ENCODE peak calls at places on chromosomes 4 and X, in ten cellular contexts. One of them, this sample, is unnamed. For H3K4me1, the result is how much of the 10 kb centered on the place peaks cover.

GRCh38 chrX:68647156-68647957 is at the start of gene STARD8:
- DNase-seq in sigmoid colon: no peak
- DNase-seq in thyroid gland: peak
- DNase-seq in SK-N-SH: peak
- DNase-seq in lower lobe of right lung: peak
- DNase-seq in upper lobe of right lung: peak
- DNase-seq in DND-41: no peak
- DNase-seq in naive thymus-derived CD4-positive, alpha-beta T cell: no peak
- DNase-seq in ovary: peak
- DNase-seq in right cardiac atrium: peak
- DNase-seq in this sample: peak

GRCh38 chr4:125266901-125267601 is 47.7 kb upstream of the FAT4 start:
- DNase-seq in thyroid gland: no peak
- DNase-seq in right cardiac atrium: no peak
- DNase-seq in upper lobe of right lung: no peak
- DNase-seq in naive thymus-derived CD4-positive, alpha-beta T cell: no peak
- DNase-seq in SK-N-SH: no peak
- DNase-seq in ovary: no peak
- DNase-seq in DND-41: no peak
- DNase-seq in sigmoid colon: no peak
- DNase-seq in lower lobe of right lung: no peak
- DNase-seq in this sample: no peak

GRCh38 chr4:24477919-24478318 is 106.4 kb downstream of the DHX15 start:
- DNase-seq in SK-N-SH: peak
- DNase-seq in ovary: peak
- DNase-seq in right cardiac atrium: peak
- DNase-seq in sigmoid colon: peak
- DNase-seq in DND-41: no peak
- DNase-seq in thyroid gland: peak
- DNase-seq in naive thymus-derived CD4-positive, alpha-beta T cell: no peak
- DNase-seq in lower lobe of right lung: no peak
- DNase-seq in upper lobe of right lung: no peak
- DNase-seq in this sample: no peak

GRCh38 chrX:45006002-45006800 is 133.2 kb downstream of the KDM6A start:
- DNase-seq in DND-41: no peak
- DNase-seq in SK-N-SH: no peak
- DNase-seq in upper lobe of right lung: no peak
- DNase-seq in right cardiac atrium: no peak
- DNase-seq in thyroid gland: no peak
- DNase-seq in ovary: no peak
- DNase-seq in lower lobe of right lung: no peak
- DNase-seq in naive thymus-derived CD4-positive, alpha-beta T cell: no peak
- DNase-seq in sigmoid colon: no peak
- DNase-seq in this sample: no peak

GRCh38 chrX:48854898-48855297 is 19.5 kb upstream of the PCSK1N start:
- DNase-seq in lower lobe of right lung: no peak
- DNase-seq in DND-41: peak
- DNase-seq in upper lobe of right lung: no peak
- DNase-seq in sigmoid colon: no peak
- DNase-seq in right cardiac atrium: no peak
- DNase-seq in thyroid gland: no peak
- DNase-seq in ovary: no peak
- DNase-seq in SK-N-SH: no peak
- DNase-seq in naive thymus-derived CD4-positive, alpha-beta T cell: no peak
- DNase-seq in this sample: no peak

GRCh38 chr4:149933883-149934282 is 118.2 kb upstream of the IQCM start:
- DNase-seq in naive thymus-derived CD4-positive, alpha-beta T cell: no peak
- DNase-seq in sigmoid colon: no peak
- DNase-seq in DND-41: no peak
- DNase-seq in thyroid gland: peak
- DNase-seq in right cardiac atrium: no peak
- DNase-seq in upper lobe of right lung: no peak
- DNase-seq in SK-N-SH: no peak
- DNase-seq in lower lobe of right lung: no peak
- DNase-seq in ovary: no peak
- DNase-seq in this sample: no peak

GRCh38 chrX:123481908-123482873 is 250.7 kb downstream of the THOC2 start:
- DNase-seq in naive thymus-derived CD4-positive, alpha-beta T cell: no peak
- DNase-seq in thyroid gland: no peak
- DNase-seq in upper lobe of right lung: no peak
- DNase-seq in right cardiac atrium: no peak
- DNase-seq in lower lobe of right lung: no peak
- DNase-seq in SK-N-SH: no peak
- DNase-seq in ovary: no peak
- DNase-seq in sigmoid colon: no peak
- DNase-seq in DND-41: no peak
- DNase-seq in this sample: peak

GRCh38 chrX:48689143-48689920 is 5.7 kb downstream of the WAS start:
- DNase-seq in ovary: no peak
- DNase-seq in DND-41: no peak
- DNase-seq in thyroid gland: no peak
- DNase-seq in SK-N-SH: no peak
- DNase-seq in right cardiac atrium: no peak
- DNase-seq in upper lobe of right lung: no peak
- DNase-seq in sigmoid colon: no peak
- DNase-seq in lower lobe of right lung: no peak
- DNase-seq in naive thymus-derived CD4-positive, alpha-beta T cell: no peak
- DNase-seq in this sample: no peak

GRCh38 chr4:71184195-71184781 is 154.5 kb upstream of the SLC4A4 start:
- DNase-seq in naive thymus-derived CD4-positive, alpha-beta T cell: no peak
- DNase-seq in SK-N-SH: peak
- DNase-seq in right cardiac atrium: peak
- DNase-seq in sigmoid colon: no peak
- DNase-seq in ovary: no peak
- DNase-seq in lower lobe of right lung: no peak
- DNase-seq in DND-41: peak
- DNase-seq in upper lobe of right lung: no peak
- DNase-seq in thyroid gland: peak
- DNase-seq in this sample: peak

GRCh38 chr4:149793459-149793858 is 22.2 kb downstream of the IQCM start:
- DNase-seq in upper lobe of right lung: no peak
- DNase-seq in thyroid gland: no peak
- DNase-seq in naive thymus-derived CD4-positive, alpha-beta T cell: no peak
- DNase-seq in SK-N-SH: no peak
- DNase-seq in ovary: no peak
- DNase-seq in sigmoid colon: no peak
- DNase-seq in lower lobe of right lung: no peak
- DNase-seq in right cardiac atrium: no peak
- DNase-seq in DND-41: no peak
- DNase-seq in this sample: no peak

GRCh38 chr4:153022233-153022632 is 86.1 kb downstream of the FHDC1 start:
- DNase-seq in SK-N-SH: no peak
- DNase-seq in naive thymus-derived CD4-positive, alpha-beta T cell: no peak
- DNase-seq in upper lobe of right lung: peak
- DNase-seq in ovary: no peak
- DNase-seq in DND-41: no peak
- DNase-seq in lower lobe of right lung: peak
- DNase-seq in sigmoid colon: no peak
- DNase-seq in thyroid gland: peak
- DNase-seq in right cardiac atrium: no peak
- DNase-seq in this sample: no peak

GRCh38 chrX:103215768-103216085 is 819 bp downstream of the BEX4 start:
- DNase-seq in right cardiac atrium: no peak
- DNase-seq in sigmoid colon: no peak
- DNase-seq in thyroid gland: peak
- DNase-seq in upper lobe of right lung: no peak
- DNase-seq in naive thymus-derived CD4-positive, alpha-beta T cell: no peak
- DNase-seq in lower lobe of right lung: no peak
- DNase-seq in SK-N-SH: peak
- DNase-seq in ovary: no peak
- DNase-seq in DND-41: no peak
- DNase-seq in this sample: no peak

GRCh38 chr4:3407171-3407771 is 34.5 kb upstream of the HGFAC start:
- DNase-seq in SK-N-SH: no peak
- DNase-seq in lower lobe of right lung: no peak
- DNase-seq in right cardiac atrium: no peak
- DNase-seq in sigmoid colon: peak
- DNase-seq in DND-41: no peak
- DNase-seq in ovary: peak
- DNase-seq in naive thymus-derived CD4-positive, alpha-beta T cell: no peak
- DNase-seq in thyroid gland: no peak
- DNase-seq in upper lobe of right lung: peak
- DNase-seq in this sample: peak

GRCh38 chr4:108072300-108072699 is 82.6 kb downstream of the HADH start:
- DNase-seq in lower lobe of right lung: no peak
- DNase-seq in thyroid gland: peak
- DNase-seq in SK-N-SH: no peak
- DNase-seq in ovary: no peak
- DNase-seq in upper lobe of right lung: no peak
- DNase-seq in right cardiac atrium: no peak
- DNase-seq in DND-41: no peak
- DNase-seq in naive thymus-derived CD4-positive, alpha-beta T cell: peak
- DNase-seq in sigmoid colon: no peak
- DNase-seq in this sample: no peak

GRCh38 chr4:7766086-7766485 is 173.6 kb downstream of the AFAP1 start:
- DNase-seq in ovary: no peak
- DNase-seq in DND-41: no peak
- DNase-seq in right cardiac atrium: peak
- DNase-seq in upper lobe of right lung: no peak
- DNase-seq in thyroid gland: no peak
- DNase-seq in lower lobe of right lung: peak
- DNase-seq in naive thymus-derived CD4-positive, alpha-beta T cell: no peak
- DNase-seq in SK-N-SH: no peak
- DNase-seq in sigmoid colon: no peak
- DNase-seq in this sample: no peak

GRCh38 chrX:72349190-72349589 is 43.5 kb upstream of the CITED1 start:
- DNase-seq in sigmoid colon: no peak
- DNase-seq in naive thymus-derived CD4-positive, alpha-beta T cell: no peak
- DNase-seq in SK-N-SH: no peak
- DNase-seq in right cardiac atrium: no peak
- DNase-seq in lower lobe of right lung: no peak
- DNase-seq in thyroid gland: no peak
- DNase-seq in ovary: no peak
- DNase-seq in DND-41: no peak
- DNase-seq in upper lobe of right lung: no peak
- DNase-seq in this sample: peak

GRCh38 chr4:76615999-76616398 is 181.0 kb downstream of the SHROOM3 start:
- DNase-seq in DND-41: no peak
- DNase-seq in right cardiac atrium: no peak
- DNase-seq in naive thymus-derived CD4-positive, alpha-beta T cell: no peak
- DNase-seq in SK-N-SH: no peak
- DNase-seq in upper lobe of right lung: no peak
- DNase-seq in sigmoid colon: no peak
- DNase-seq in thyroid gland: no peak
- DNase-seq in ovary: no peak
- DNase-seq in lower lobe of right lung: no peak
- DNase-seq in this sample: no peak

DNA sequence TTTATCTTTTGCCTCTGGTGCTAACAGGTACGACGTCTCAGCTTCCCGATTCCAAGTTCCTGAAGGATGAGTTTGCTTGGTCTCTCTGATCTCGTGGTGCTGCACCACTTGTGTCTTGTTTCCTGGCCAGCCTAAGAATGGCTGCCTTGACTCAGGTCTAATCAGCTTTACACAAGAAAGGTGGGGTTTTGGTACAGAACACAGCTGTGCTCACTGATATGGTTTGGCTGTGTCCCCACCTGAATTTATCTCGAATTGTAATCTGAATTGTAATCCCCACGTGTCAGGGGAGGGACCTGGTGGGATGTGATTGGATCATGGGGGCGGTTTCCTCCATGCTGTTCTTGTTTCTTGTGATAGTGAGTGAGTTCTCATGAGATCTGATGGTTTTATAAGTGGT is 305.3 kb upstream of the NOCT start:
- DNase-seq in naive thymus-derived CD4-positive, alpha-beta T cell: no peak
- DNase-seq in right cardiac atrium: no peak
- DNase-seq in thyroid gland: no peak
- DNase-seq in lower lobe of right lung: no peak
- DNase-seq in SK-N-SH: no peak
- DNase-seq in sigmoid colon: no peak
- DNase-seq in upper lobe of right lung: no peak
- DNase-seq in ovary: no peak
- DNase-seq in DND-41: no peak
- DNase-seq in this sample: no peak
- H3K4me1 ChIP-seq in naive thymus-derived CD4-positive, alpha-beta T cell: under half
- H3K4me1 ChIP-seq in right cardiac atrium: under half
- H3K4me1 ChIP-seq in thyroid gland: under half
- H3K4me1 ChIP-seq in lower lobe of right lung: under half
- H3K4me1 ChIP-seq in SK-N-SH: under half
- H3K4me1 ChIP-seq in sigmoid colon: under half
- H3K4me1 ChIP-seq in upper lobe of right lung: under half
- H3K4me1 ChIP-seq in ovary: under half
- H3K4me1 ChIP-seq in DND-41: under half
- H3K4me1 ChIP-seq in this sample: under half

DNA sequence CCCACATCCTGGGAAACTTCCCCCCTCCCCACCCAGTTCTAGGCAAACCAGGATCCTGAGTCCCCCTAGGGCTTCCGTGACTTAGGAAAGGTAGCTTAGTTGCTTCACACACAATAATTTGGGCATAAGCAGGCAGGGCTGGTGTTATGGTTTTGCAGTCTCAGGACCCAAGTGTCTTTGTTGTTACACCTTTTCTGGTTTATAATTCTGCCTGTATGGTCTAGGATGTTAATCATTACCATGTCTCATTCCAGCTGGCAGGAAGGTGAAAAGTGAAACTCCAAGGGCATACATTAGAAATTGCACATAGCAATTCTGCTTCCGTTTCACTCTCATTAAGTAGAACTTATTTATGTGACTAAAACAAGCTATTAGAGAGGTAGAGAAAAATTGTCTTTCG is 16.8 kb downstream of the UGT8 start:
- DNase-seq in SK-N-SH: no peak
- DNase-seq in sigmoid colon: no peak
- DNase-seq in thyroid gland: no peak
- DNase-seq in DND-41: no peak
- DNase-seq in right cardiac atrium: no peak
- DNase-seq in ovary: no peak
- DNase-seq in upper lobe of right lung: no peak
- DNase-seq in naive thymus-derived CD4-positive, alpha-beta T cell: no peak
- DNase-seq in lower lobe of right lung: no peak
- DNase-seq in this sample: no peak
- H3K27ac ChIP-seq in SK-N-SH: no peak
- H3K27ac ChIP-seq in sigmoid colon: no peak
- H3K27ac ChIP-seq in thyroid gland: no peak
- H3K27ac ChIP-seq in DND-41: no peak
- H3K27ac ChIP-seq in right cardiac atrium: no peak
- H3K27ac ChIP-seq in ovary: no peak
- H3K27ac ChIP-seq in upper lobe of right lung: no peak
- H3K27ac ChIP-seq in naive thymus-derived CD4-positive, alpha-beta T cell: no peak
- H3K27ac ChIP-seq in lower lobe of right lung: no peak
- H3K27ac ChIP-seq in this sample: no peak

GRCh38 chr4:116183241-116183640 is 902.1 kb downstream of the TRAM1L1 start:
- DNase-seq in lower lobe of right lung: no peak
- DNase-seq in SK-N-SH: no peak
- DNase-seq in thyroid gland: no peak
- DNase-seq in ovary: no peak
- DNase-seq in right cardiac atrium: no peak
- DNase-seq in DND-41: no peak
- DNase-seq in sigmoid colon: no peak
- DNase-seq in naive thymus-derived CD4-positive, alpha-beta T cell: no peak
- DNase-seq in upper lobe of right lung: no peak
- DNase-seq in this sample: no peak

GRCh38 chr4:116180056-116180690 is 905.2 kb downstream of the TRAM1L1 start:
- DNase-seq in DND-41: no peak
- DNase-seq in thyroid gland: no peak
- DNase-seq in naive thymus-derived CD4-positive, alpha-beta T cell: no peak
- DNase-seq in SK-N-SH: peak
- DNase-seq in lower lobe of right lung: no peak
- DNase-seq in sigmoid colon: no peak
- DNase-seq in upper lobe of right lung: no peak
- DNase-seq in right cardiac atrium: no peak
- DNase-seq in ovary: no peak
- DNase-seq in this sample: no peak
- H3K4me1 ChIP-seq in DND-41: under half
- H3K4me1 ChIP-seq in thyroid gland: under half
- H3K4me1 ChIP-seq in naive thymus-derived CD4-positive, alpha-beta T cell: under half
- H3K4me1 ChIP-seq in SK-N-SH: under half
- H3K4me1 ChIP-seq in lower lobe of right lung: under half
- H3K4me1 ChIP-seq in sigmoid colon: under half
- H3K4me1 ChIP-seq in upper lobe of right lung: under half
- H3K4me1 ChIP-seq in right cardiac atrium: under half
- H3K4me1 ChIP-seq in ovary: under half
- H3K4me1 ChIP-seq in this sample: under half

GRCh38 chr4:18105023-18106011 is 83.8 kb upstream of the LCORL start:
- DNase-seq in SK-N-SH: no peak
- DNase-seq in DND-41: no peak
- DNase-seq in lower lobe of right lung: no peak
- DNase-seq in right cardiac atrium: no peak
- DNase-seq in upper lobe of right lung: no peak
- DNase-seq in naive thymus-derived CD4-positive, alpha-beta T cell: no peak
- DNase-seq in ovary: no peak
- DNase-seq in thyroid gland: no peak
- DNase-seq in sigmoid colon: no peak
- DNase-seq in this sample: no peak
- H3K27ac ChIP-seq in SK-N-SH: no peak
- H3K27ac ChIP-seq in DND-41: no peak
- H3K27ac ChIP-seq in lower lobe of right lung: no peak
- H3K27ac ChIP-seq in right cardiac atrium: no peak
- H3K27ac ChIP-seq in upper lobe of right lung: no peak
- H3K27ac ChIP-seq in naive thymus-derived CD4-positive, alpha-beta T cell: no peak
- H3K27ac ChIP-seq in ovary: no peak
- H3K27ac ChIP-seq in thyroid gland: no peak
- H3K27ac ChIP-seq in sigmoid colon: no peak
- H3K27ac ChIP-seq in this sample: no peak

This sample was measured in adrenal gland.